ENCODE peak calls at places on chromosomes 16 and 17, in six cellular contexts. M is activated gamma-delta T cell treated with Interleukin-2 at 50 U/mL for 16 hours; V is stimulated activated CD4-positive, alpha-beta T cell treated with anti-CD3 and anti-CD28 coated beads, Interleukin-1b, Interleukin-23, amount 100 ng/mL, for 24 hours; W is GM13976; J is ELF-1; U is GM19239. X is an unnamed sample.

GRCh38 chr17:21253646-21254441 is 634 bp upstream of the NATD1 start:
- DNase-seq in M (no peak), V (no peak), W (no peak), J (no peak), U (no peak), X (no peak)

GRCh38 chr17:41639492-41640473 is 15.4 kb upstream of the KRT17 start:
- DNase-seq in M (no peak), V (no peak), W (no peak), J (no peak), U (no peak), X (no peak)

GRCh38 chr16:254461-254860 is 19.8 kb downstream of the FAM234A start:
- DNase-seq in M (no peak), V (no peak), W (no peak), J (no peak), U (no peak), X (no peak)

GRCh38 chr16:74465281-74465680 is 44.0 kb upstream of the CLEC18B start:
- DNase-seq in M (no peak), V (no peak), W (no peak), J (no peak), U (no peak), X (no peak)

GRCh38 chr17:74601944-74602572 is 10.0 kb upstream of the CD300LD start:
- DNase-seq in M (peak), V (no peak), W (peak), J (peak), U (peak), X (peak)

GRCh38 chr16:84177740-84178070 is 9.2 kb downstream of the TAF1C start:
- DNase-seq in M (no peak), V (no peak), W (no peak), J (no peak), U (no peak), X (no peak)

GRCh38 chr17:79615926-79616325 is 5.1 kb upstream of the RBFOX3 start:
- DNase-seq in M (no peak), V (no peak), W (no peak), J (no peak), U (no peak), X (no peak)

GRCh38 chr17:68455756-68456528 is 1.4 kb downstream of the WIPI1 start:
- DNase-seq in M (no peak), V (no peak), W (no peak), J (peak), U (no peak), X (no peak)

GRCh38 chr16:23026777-23027362 is 122.4 kb downstream of the USP31 start:
- DNase-seq in M (no peak), V (no peak), W (no peak), J (peak), U (no peak), X (no peak)

GRCh38 chr16:87062569-87063442 is 254.4 kb downstream of the C16orf95 start:
- DNase-seq in M (peak), V (peak), W (peak), J (peak), U (peak), X (peak)

GRCh38 chr17:47778184-47778635 is 43.4 kb downstream of the OSBPL7 start:
- DNase-seq in M (no peak), V (no peak), W (no peak), J (no peak), U (no peak), X (no peak)